ENCODE peak calls at places on chromosomes 5 and 9, in five cellular contexts. T is spleen, R is transverse colon, W is HCT116, B is H1. I is an unnamed sample.

GRCh38 chr9:113960748-113961147 is 84.6 kb downstream of the ZNF618 start:
- DNase-seq in W (no peak), T (no peak), B (no peak), R (no peak), I (no peak)

GRCh38 chr9:115213777-115214428 is 95.9 kb upstream of the TNC start:
- DNase-seq in R (no peak), W (no peak), T (no peak), B (no peak), I (no peak)

GRCh38 chr5:148687871-148688270 is 33.5 kb upstream of the HTR4 start:
- DNase-seq in T (no peak), R (no peak), W (no peak), B (no peak), I (no peak)

GRCh38 chr9:133509179-133510083 is 15.3 kb downstream of the MYMK start:
- DNase-seq in W (no peak), R (peak), B (no peak), T (no peak), I (peak)

GRCh38 chr9:113973963-113974413 is 97.9 kb downstream of the ZNF618 start:
- DNase-seq in B (no peak), W (no peak), T (peak), R (no peak), I (peak)

GRCh38 chr9:97772145-97772544 is 75.0 kb upstream of the XPA start:
- DNase-seq in T (no peak), W (no peak), R (no peak), B (no peak), I (no peak)

GRCh38 chr9:36559036-36559695 is 13.5 kb upstream of the MELK start:
- DNase-seq in R (no peak), B (no peak), T (no peak), W (no peak), I (no peak)

GRCh38 chr9:77901038-77901437 is 130.6 kb downstream of the GNAQ start:
- DNase-seq in B (no peak), W (no peak), T (no peak), R (no peak), I (no peak)

GRCh38 chr5:115414406-115415142 is 118.1 kb upstream of the CCDC112 start:
- DNase-seq in B (no peak), W (no peak), R (peak), T (no peak), I (no peak)

GRCh38 chr5:173984218-173984617 is 4.8 kb upstream of the C5orf47 start:
- DNase-seq in B (peak), T (no peak), R (no peak), W (peak), I (no peak)

GRCh38 chr5:42810905-42811590 is 644 bp downstream of the SELENOP start:
- DNase-seq in R (no peak), B (no peak), W (no peak), T (no peak), I (no peak)

GRCh38 chr9:120324996-120325642 is 254.8 kb downstream of the CDK5RAP2 start:
- DNase-seq in W (no peak), T (no peak), R (no peak), B (peak), I (no peak)

GRCh38 chr5:172453206-172453985 is 929 bp downstream of the SH3PXD2B start:
- DNase-seq in R (peak), W (peak), B (peak), T (no peak), I (peak)

GRCh38 chr5:56155085-56155484 is 78.0 kb downstream of the ANKRD55 start:
- DNase-seq in T (no peak), B (no peak), R (peak), W (no peak), I (no peak)

GRCh38 chr9:79769476-79770275 is 197.9 kb downstream of the TLE4 start:
- DNase-seq in B (no peak), T (no peak), R (no peak), W (no peak), I (no peak)

GRCh38 chr5:72151646-72152045 is 44.4 kb downstream of the MAP1B start:
- DNase-seq in T (no peak), R (no peak), W (no peak), B (no peak), I (no peak)

GRCh38 chr9:114039484-114039883 is 38.6 kb downstream of the AMBP start:
- DNase-seq in B (peak), T (peak), R (no peak), W (no peak), I (no peak)

GRCh38 chr5:15992918-15993317 is 186.7 kb downstream of the MARCHF11 start:
- DNase-seq in W (no peak), T (no peak), B (no peak), R (no peak), I (no peak)

GRCh38 chr5:74413403-74414060 is 227.0 kb downstream of the ENC1 start:
- DNase-seq in W (no peak), R (no peak), B (no peak), T (no peak), I (no peak)

GRCh38 chr5:117118499-117118898 is 543.9 kb upstream of the SEMA6A start:
- DNase-seq in T (no peak), R (no peak), W (no peak), B (no peak), I (no peak)

GRCh38 chr9:114677418-114677817 is 4.6 kb downstream of the TEX48 start:
- DNase-seq in B (no peak), R (peak), T (no peak), W (peak), I (peak)

GRCh38 chr9:745761-746414 is 95.6 kb upstream of the DMRT1 start:
- DNase-seq in R (no peak), B (no peak), T (no peak), W (no peak), I (no peak)
- H3K4me3 ChIP-seq in R (no peak), B (no peak), T (no peak), W (no peak), I (no peak)

GRCh38 chr5:168291281-168291960 is at the start of gene WWC1:
- DNase-seq in W (peak), T (peak), B (peak), R (peak), I (peak)
- TF ChIP-seq POLR2AphosphoS5 in W (peak), T (peak), B (peak), R (peak), I (peak)

GRCh38 chr9:125748511-125749099 is 1.4 kb downstream of the PBX3 start:
- DNase-seq in W (no peak), B (no peak), T (peak), R (no peak), I (no peak)

GRCh38 chr9:125749951-125750655 is 2.9 kb downstream of the PBX3 start:
- DNase-seq in T (no peak), B (no peak), R (no peak), W (no peak), I (no peak)

GRCh38 chr9:125747765-125748510 is 765 bp downstream of the PBX3 start:
- DNase-seq in B (peak), T (peak), W (no peak), R (peak), I (peak)

GRCh38 chr9:125750656-125751035 is 3.5 kb downstream of the PBX3 start:
- DNase-seq in R (no peak), B (no peak), W (no peak), T (no peak), I (no peak)

GRCh38 chr9:125749287-125749935 is 2.2 kb downstream of the PBX3 start:
- DNase-seq in W (no peak), R (no peak), B (no peak), T (no peak), I (no peak)
- H3K4me3 ChIP-seq in W (no peak), R (peak), B (peak), T (peak), I (peak)

GRCh38 chr9:99425124-99425523 is 203.0 kb downstream of the SEC61B start:
- DNase-seq in T (no peak), B (no peak), R (no peak), W (no peak), I (no peak)
- TF ChIP-seq POLR2AphosphoS5 in T (no peak), B (no peak), R (no peak), W (no peak), I (no peak)